ENCODE peak calls at places on chromosomes 16 and 17, in ten cellular contexts. D is T-cell, F is AG09309, Y is left ventricle myocardium inferior, T is pons, H is lung, G is neural crest cell, E is colonic mucosa, W is anterior cingulate cortex, V is heart left ventricle. K is an unnamed sample.

GRCh38 chr17:1904273-1905052 is 74.7 kb downstream of the RPA1 start:
- DNase-seq in T (no peak), H (no peak), E (no peak), W (no peak), F (no peak), V (no peak), D (no peak), Y (no peak), G (no peak), K (no peak)

GRCh38 chr17:77769762-77770161 is 188.7 kb upstream of the TNRC6C start:
- DNase-seq in D (no peak), E (no peak), G (no peak), W (no peak), T (no peak), V (no peak), F (no peak), H (no peak), Y (no peak), K (no peak)

GRCh38 chr16:88552166-88552565 is 18.0 kb upstream of the ZC3H18 start:
- DNase-seq in T (no peak), H (no peak), Y (no peak), V (no peak), F (no peak), W (no peak), E (no peak), D (no peak), G (no peak), K (no peak)

GRCh38 chr16:14057878-14058382 is 13.2 kb upstream of the MRTFB start:
- DNase-seq in W (peak; percentile 16), Y (no peak), D (no peak), V (peak; percentile 38), G (no peak), F (no peak), H (no peak), E (no peak), T (peak; percentile 39), K (no peak)

GRCh38 chr17:17204041-17204591 is 2.0 kb downstream of the PLD6 start:
- DNase-seq in G (no peak), H (no peak), E (no peak), Y (peak; percentile 60), W (peak; percentile 44), D (no peak), F (no peak), T (peak; percentile 83), V (peak; percentile 68), K (no peak)

GRCh38 chr16:73047536-73048291 is at the start of gene ZFHX3:
- DNase-seq in F (no peak), D (peak; percentile 4), V (peak; percentile 84), W (peak; percentile 60), T (no peak), G (peak; percentile 57), Y (peak; percentile 79), H (peak; percentile 70), E (peak; percentile 83), K (peak; percentile 67)

GRCh38 chr17:44147812-44148211 is 6.1 kb downstream of the HROB start:
- DNase-seq in G (no peak), H (no peak), D (no peak), T (no peak), W (no peak), Y (peak; percentile 21), E (no peak), F (no peak), V (peak; percentile 55), K (no peak)

GRCh38 chr16:21989141-21989540 is 11.8 kb downstream of the PDZD9 start:
- DNase-seq in D (no peak), W (no peak), E (no peak), F (peak; percentile 17), Y (no peak), T (no peak), H (no peak), G (no peak), V (no peak), K (no peak)

GRCh38 chr17:34302626-34303025 is 16.6 kb upstream of the CCL8 start:
- DNase-seq in T (no peak), D (no peak), E (no peak), H (peak; percentile 11), Y (no peak), G (no peak), V (no peak), W (no peak), F (no peak), K (no peak)

GRCh38 chr17:3547628-3548027 is 10.0 kb downstream of the TRPV3 start:
- DNase-seq in E (no peak), V (no peak), D (no peak), Y (no peak), W (no peak), T (no peak), G (no peak), H (no peak), F (no peak), K (no peak)

GRCh38 chr16:73213761-73214480 is 166.0 kb upstream of the ZFHX3 start:
- DNase-seq in W (no peak), E (no peak), T (no peak), Y (no peak), D (no peak), V (no peak), F (no peak), H (no peak), G (no peak), K (no peak)

GRCh38 chr17:1104222-1104621 is 75.6 kb downstream of the ABR start:
- DNase-seq in D (no peak), W (no peak), T (no peak), F (no peak), V (peak; percentile 84), G (no peak), E (no peak), H (no peak), Y (peak; percentile 65), K (no peak)

GRCh38 chr16:81808933-81809480 is 29.9 kb downstream of the PLCG2 start:
- DNase-seq in E (no peak), H (no peak), W (no peak), V (no peak), G (no peak), T (no peak), Y (no peak), F (no peak), D (no peak), K (no peak)

GRCh38 chr17:63640038-63640437 is 17.8 kb downstream of the MAP3K3 start:
- DNase-seq in H (no peak), T (no peak), W (no peak), V (no peak), D (no peak), Y (no peak), G (no peak), E (no peak), F (no peak), K (no peak)

GRCh38 chr16:9008335-9009260 is 44.9 kb upstream of the USP7 start:
- DNase-seq in G (peak; percentile 84), Y (peak; percentile 70), V (peak; percentile 82), D (peak; percentile 55), F (no peak), E (peak; percentile 89), T (no peak), H (peak; percentile 72), W (peak; percentile 46), K (peak; percentile 86)

GRCh38 chr17:34451313-34451712 is 88.3 kb upstream of the CCL1 start:
- DNase-seq in E (no peak), D (no peak), H (no peak), Y (no peak), W (no peak), T (no peak), V (no peak), G (no peak), F (no peak), K (no peak)

GRCh38 chr17:71995570-71995969 is 125.2 kb upstream of the SOX9 start:
- DNase-seq in V (no peak), W (no peak), E (no peak), D (no peak), T (no peak), G (no peak), Y (no peak), H (no peak), F (no peak), K (no peak)

GRCh38 chr17:7330099-7331015 is 1.2 kb upstream of the NEURL4 start:
- DNase-seq in G (peak; percentile 74), D (peak; percentile 78), T (peak; percentile 38), E (peak; percentile 85), V (peak; percentile 83), Y (peak; percentile 78), H (peak; percentile 81), F (no peak), W (peak; percentile 82), K (peak; percentile 94)

GRCh38 chr16:84741351-84741791 is 41.6 kb downstream of the USP10 start:
- DNase-seq in D (no peak), G (no peak), W (peak; percentile 33), V (no peak), T (peak; percentile 87), E (no peak), H (no peak), Y (no peak), F (no peak), K (no peak)

GRCh38 chr16:50940275-50940854 is 198.5 kb downstream of the CYLD start:
- DNase-seq in W (no peak), H (no peak), G (no peak), F (no peak), D (no peak), E (no peak), V (no peak), T (peak; percentile 1), Y (no peak), K (no peak)

GRCh38 chr17:79789943-79790804 is 6.7 kb downstream of the CBX8 start:
- DNase-seq in E (no peak), F (no peak), T (no peak), Y (no peak), H (no peak), W (no peak), D (no peak), V (peak; percentile 68), G (peak; percentile 55), K (peak; percentile 44)

GRCh38 chr17:28989028-28989427 is 16.8 kb downstream of the SEZ6 start:
- DNase-seq in W (no peak), Y (no peak), F (no peak), D (no peak), E (no peak), V (no peak), H (no peak), G (no peak), T (no peak), K (no peak)

GRCh38 chr17:44362964-44363612 is 565 bp downstream of the FAM171A2 start:
- DNase-seq in Y (no peak), G (no peak), H (no peak), W (peak; percentile 27), E (no peak), V (no peak), T (no peak), F (no peak), D (no peak), K (no peak)

GRCh38 chr16:86520317-86521210 is 10.2 kb downstream of the FOXF1 start:
- DNase-seq in E (no peak), H (no peak), T (no peak), F (no peak), Y (peak; percentile 21), D (no peak), V (peak; percentile 53), G (no peak), W (no peak), K (no peak)

GRCh38 chr16:20879175-20880053 is 20.7 kb downstream of the DCUN1D3 start:
- DNase-seq in V (no peak), E (no peak), D (no peak), W (no peak), G (no peak), F (no peak), Y (no peak), T (no peak), H (no peak), K (no peak)

GRCh38 chr16:75263963-75264445 is 12.6 kb upstream of the BCAR1 start:
- DNase-seq in H (no peak), E (no peak), V (no peak), D (no peak), W (no peak), Y (no peak), F (no peak), T (peak; percentile 31), G (no peak), K (no peak)

GRCh38 chr17:79933863-79934652 is 94.8 kb upstream of the CBX4 start:
- DNase-seq in G (no peak), D (no peak), V (no peak), T (peak; percentile 76), Y (no peak), F (no peak), W (peak; percentile 16), E (no peak), H (no peak), K (no peak)

GRCh38 chr17:82658331-82658730 is 10.1 kb upstream of the WDR45B start:
- DNase-seq in W (no peak), H (no peak), F (no peak), V (no peak), E (no peak), Y (no peak), D (no peak), T (no peak), G (no peak), K (no peak)